ENCODE peak calls at places on chromosomes 4 and X, in four cellular contexts. K is right lobe of liver, F is mammary epithelial cell, D is NCI-H774. A is an unnamed sample.

GRCh38 chr4:23876418-23877089 is 13.3 kb downstream of the PPARGC1A start:
- DNase-seq in D (no peak), K (no peak), F (no peak), A (no peak)

GRCh38 chr4:39823193-39823592 is 125.3 kb downstream of the UBE2K start:
- DNase-seq in F (no peak), D (no peak), K (no peak), A (no peak)

GRCh38 chr4:124854968-124855367 is 142.4 kb upstream of the ANKRD50 start:
- DNase-seq in D (no peak), K (no peak), F (peak), A (no peak)

GRCh38 chr4:173128199-173128890 is 40.3 kb upstream of the GALNT7 start:
- DNase-seq in F (no peak), K (no peak), D (no peak), A (no peak)

GRCh38 chr4:8920289-8920965 is 48.8 kb upstream of the HMX1 start:
- DNase-seq in F (no peak), K (no peak), D (no peak), A (no peak)

GRCh38 chr4:46444318-46444717 is 54.4 kb upstream of the GABRA2 start:
- DNase-seq in K (no peak), F (peak), D (no peak), A (no peak)

GRCh38 chr4:123110685-123111084 is 188.3 kb upstream of the NUDT6 start:
- DNase-seq in F (peak), D (no peak), K (no peak), A (no peak)

GRCh38 chr4:38785901-38786402 is 3.2 kb upstream of the TLR10 start:
- DNase-seq in K (no peak), F (no peak), D (no peak), A (no peak)

GRCh38 chr4:139242511-139243051 is 37.4 kb downstream of the MGARP start:
- DNase-seq in D (no peak), K (no peak), F (peak), A (no peak)

GRCh38 chr4:41939016-41939623 is 3.9 kb downstream of the TMEM33 start:
- DNase-seq in K (no peak), F (peak), D (no peak), A (no peak)

GRCh38 chr4:105236202-105236916 is 89.7 kb downstream of the TET2 start:
- DNase-seq in D (no peak), F (no peak), K (no peak), A (no peak)

GRCh38 chr4:79852305-79852730 is 220.7 kb downstream of the ANTXR2 start:
- DNase-seq in D (no peak), F (no peak), K (no peak), A (no peak)

GRCh38 chr4:83618991-83619390 is 83.1 kb downstream of the GPAT3 start:
- DNase-seq in K (no peak), D (no peak), F (peak), A (no peak)

GRCh38 chr4:54516556-54517215 is 141.1 kb upstream of the KIT start:
- DNase-seq in D (no peak), K (no peak), F (no peak), A (no peak)

GRCh38 chr4:182145360-182145905 is 97.8 kb upstream of the TENM3 start:
- DNase-seq in F (peak), D (no peak), K (no peak), A (no peak)

GRCh38 chrX:103253608-103254007 is 1.3 kb downstream of the TCEAL8 start:
- DNase-seq in D (no peak), K (no peak), F (no peak), A (no peak)

GRCh38 chrX:24838624-24839023 is 144.9 kb downstream of the POLA1 start:
- DNase-seq in D (peak), F (peak), K (no peak), A (no peak)

GRCh38 chrX:12972867-12973560 is 1.9 kb upstream of the TMSB4X start:
- DNase-seq in F (no peak), D (no peak), K (no peak), A (no peak)

GRCh38 chr4:184384056-184384809 is 90.1 kb downstream of the IRF2 start:
- DNase-seq in K (no peak), D (no peak), F (peak), A (no peak)

GRCh38 chr4:102564399-102564921 is 63.3 kb downstream of the NFKB1 start:
- DNase-seq in D (no peak), K (no peak), F (peak), A (peak)

GRCh38 chr4:57102050-57102564 is 8.1 kb downstream of the IGFBP7 start:
- DNase-seq in F (peak), D (no peak), K (no peak), A (no peak)

GRCh38 chr4:47704693-47705325 is 133.1 kb downstream of the CORIN start:
- DNase-seq in D (peak), F (no peak), K (peak), A (no peak)

GRCh38 chr4:139617702-139618490 is 47.7 kb upstream of the MGST2 start:
- DNase-seq in K (no peak), F (no peak), D (no peak), A (no peak)

GRCh38 chr4:176187610-176188009 is 7.8 kb downstream of the SPATA4 start:
- DNase-seq in K (no peak), D (no peak), F (peak), A (no peak)

GRCh38 chrX:5726246-5726645 is 502.4 kb downstream of the NLGN4X start:
- DNase-seq in K (no peak), D (no peak), F (peak), A (no peak)

GRCh38 chrX:106247162-106247561 is 79.1 kb downstream of the PWWP3B start:
- DNase-seq in K (no peak), D (no peak), F (peak), A (no peak)

GRCh38 chrX:50691820-50692219 is 122.2 kb downstream of the SHROOM4 start:
- DNase-seq in D (peak), K (no peak), F (peak), A (no peak)

GRCh38 chrX:136162827-136163427 is 15.6 kb downstream of the FHL1 start:
- DNase-seq in K (no peak), F (peak), D (no peak), A (peak)

GRCh38 chr4:135277116-135277979 is 1075.8 kb upstream of the PABPC4L start:
- DNase-seq in D (no peak), F (no peak), K (no peak), A (no peak)

GRCh38 chrX:39766085-39766726 is 331.6 kb downstream of the BCOR start:
- DNase-seq in F (no peak), D (no peak), K (no peak), A (no peak)

GRCh38 chr4:152606800-152607577 is 71.1 kb upstream of the FBXW7 start:
- DNase-seq in F (no peak), K (no peak), D (no peak), A (no peak)

GRCh38 chrX:44904542-44905115 is 31.6 kb downstream of the KDM6A start:
- DNase-seq in K (no peak), D (no peak), F (no peak), A (no peak)

GRCh38 chrX:130071611-130072349 is 38.5 kb downstream of the ELF4 start:
- DNase-seq in F (no peak), D (no peak), K (no peak), A (no peak)

GRCh38 chr4:8914461-8915171 is 43.0 kb upstream of the HMX1 start:
- DNase-seq in K (peak), D (no peak), F (no peak), A (peak)

GRCh38 chrX:46599051-46599560 is 25.5 kb downstream of the CHST7 start:
- DNase-seq in D (no peak), K (no peak), F (no peak), A (no peak)

GRCh38 chr4:101321481-101322042 is 25.8 kb downstream of the PPP3CA start:
- DNase-seq in D (no peak), K (no peak), F (peak), A (no peak)

GRCh38 chrX:25016361-25016671 is 551 bp upstream of the ARX start:
- DNase-seq in D (no peak), F (no peak), K (no peak), A (no peak)

GRCh38 chrX:22349116-22349515 is 76.4 kb downstream of the CBLL2 start:
- DNase-seq in D (no peak), K (no peak), F (no peak), A (no peak)